ENCODE peak calls at places on chromosome 2, in four cellular contexts. A is GM13977; H is ovary; G is activated naive CD8-positive, alpha-beta T cell treated with anti-CD3 and anti-CD28 coated beads, Interleukin-2, amount 50 U/mL, for 24 hours. Y is an unnamed sample.

GRCh38 chr2:111687911-111688310 is 196.1 kb downstream of the ANAPC1 start:
- DNase-seq in A (no peak), H (no peak), G (no peak), Y (no peak)

GRCh38 chr2:151277011-151277410 is 12.5 kb downstream of the NMI start:
- DNase-seq in A (no peak), H (no peak), G (no peak), Y (no peak)

GRCh38 chr2:201909348-201909747 is 103.0 kb downstream of the CDK15 start:
- DNase-seq in A (no peak), H (no peak), G (no peak), Y (no peak)

GRCh38 chr2:7492719-7493118 is 575.5 kb downstream of the RNF144A start:
- DNase-seq in A (no peak), H (no peak), G (no peak), Y (no peak)

GRCh38 chr2:7083580-7084509 is 166.6 kb downstream of the RNF144A start:
- DNase-seq in A (no peak), H (no peak), G (no peak), Y (no peak)

GRCh38 chr2:46260305-46260704 is 36.9 kb upstream of the EPAS1 start:
- DNase-seq in A (no peak), H (no peak), G (no peak), Y (no peak)

GRCh38 chr2:241061275-241061674 is 40.8 kb downstream of the MTERF4 start:
- DNase-seq in A (no peak), H (no peak), G (no peak), Y (no peak)

GRCh38 chr2:162175720-162176119 is 23.7 kb upstream of the GCG start:
- DNase-seq in A (no peak), H (no peak), G (no peak), Y (no peak)

GRCh38 chr2:115386465-115386864 is 944.0 kb downstream of the DPP10 start:
- DNase-seq in A (no peak), H (no peak), G (no peak), Y (no peak)